ENCODE peak calls at places on chromosomes 7 and 10, in four cellular contexts. S is erythroblast, M is transverse colon, W is IMR-90. H is an unnamed sample.

GRCh38 chr10:89887830-89888229 is 186.4 kb downstream of the KIF20B start:
- DNase-seq in S (no peak), M (no peak), W (no peak), H (no peak)

GRCh38 chr7:29208410-29209250 is 14.1 kb downstream of the CHN2 start:
- DNase-seq in S (no peak), M (peak), W (no peak), H (no peak)

GRCh38 chr10:126722726-126723125 is 52.2 kb upstream of the C10orf90 start:
- DNase-seq in S (no peak), M (no peak), W (no peak), H (no peak)

GRCh38 chr7:55132890-55133551 is 114.2 kb downstream of the EGFR start:
- DNase-seq in S (no peak), M (peak), W (peak), H (no peak)

GRCh38 chr7:16564909-16565426 is 38.3 kb downstream of the LRRC72 start:
- DNase-seq in S (peak), M (no peak), W (peak), H (no peak)

GRCh38 chr10:96414303-96414702 is 55.5 kb upstream of the OPALIN start:
- DNase-seq in S (no peak), M (no peak), W (no peak), H (no peak)

GRCh38 chr10:36766921-36767320 is 358.5 kb upstream of the ANKRD30A start:
- DNase-seq in S (no peak), M (no peak), W (no peak), H (no peak)

GRCh38 chr10:49751636-49752510 is 10.2 kb downstream of the OGDHL start:
- DNase-seq in S (no peak), M (no peak), W (no peak), H (no peak)

GRCh38 chr10:131477457-131478205 is 166.1 kb upstream of the TCERG1L start:
- DNase-seq in S (no peak), M (no peak), W (no peak), H (no peak)

GRCh38 chr10:74882831-74883230 is 56.4 kb downstream of the KAT6B start:
- DNase-seq in S (no peak), M (no peak), W (peak), H (no peak)

GRCh38 chr10:63819753-63820347 is 298.6 kb downstream of the REEP3 start:
- DNase-seq in S (peak), M (peak), W (peak), H (peak)

GRCh38 chr10:122639801-122640200 is 59.8 kb downstream of the C10orf120 start:
- DNase-seq in S (no peak), M (no peak), W (no peak), H (no peak)

GRCh38 chr7:19749658-19750057 is 23.8 kb downstream of the TMEM196 start:
- DNase-seq in S (no peak), M (no peak), W (no peak), H (no peak)

GRCh38 chr10:63008491-63008890 is 124.6 kb upstream of the NRBF2 start:
- DNase-seq in S (no peak), M (no peak), W (no peak), H (no peak)

GRCh38 chr10:58955615-58956014 is 220.8 kb upstream of the PHYHIPL start:
- DNase-seq in S (no peak), M (no peak), W (no peak), H (no peak)

GRCh38 chr10:12699756-12700556 is 301.6 kb downstream of the CCDC3 start:
- DNase-seq in S (peak), M (no peak), W (no peak), H (no peak)

GRCh38 chr10:33703897-33704825 is 369.7 kb upstream of the NRP1 start:
- DNase-seq in S (no peak), M (no peak), W (peak), H (no peak)

GRCh38 chr7:55476071-55476803 is 96.1 kb downstream of the VOPP1 start:
- DNase-seq in S (no peak), M (no peak), W (peak), H (no peak)

GRCh38 chr7:130387628-130388403 is 7.5 kb downstream of the CPA1 start:
- DNase-seq in S (no peak), M (no peak), W (peak), H (no peak)

GRCh38 chr10:21445161-21445560 is 80.3 kb downstream of the SKIDA1 start:
- DNase-seq in S (no peak), M (no peak), W (no peak), H (no peak)

GRCh38 chr10:87619705-87620104 is 40.0 kb upstream of the PAPSS2 start:
- DNase-seq in S (no peak), M (no peak), W (peak), H (peak)

GRCh38 chr10:34641147-34641912 is 173.8 kb downstream of the PARD3 start:
- DNase-seq in S (no peak), M (no peak), W (no peak), H (no peak)

GRCh38 chr10:126969310-126969709 is 64.1 kb downstream of the DOCK1 start:
- DNase-seq in S (no peak), M (peak), W (no peak), H (peak)

GRCh38 chr10:102117391-102118159 is 2.6 kb downstream of the LDB1 start:
- DNase-seq in S (peak), M (peak), W (peak), H (peak)

GRCh38 chr7:116948934-116949333 is 4.4 kb upstream of the ST7 start:
- DNase-seq in S (peak), M (no peak), W (no peak), H (no peak)
- TF ChIP-seq POLR2A in S (no peak), M (no peak), W (no peak), H (no peak)

DNA sequence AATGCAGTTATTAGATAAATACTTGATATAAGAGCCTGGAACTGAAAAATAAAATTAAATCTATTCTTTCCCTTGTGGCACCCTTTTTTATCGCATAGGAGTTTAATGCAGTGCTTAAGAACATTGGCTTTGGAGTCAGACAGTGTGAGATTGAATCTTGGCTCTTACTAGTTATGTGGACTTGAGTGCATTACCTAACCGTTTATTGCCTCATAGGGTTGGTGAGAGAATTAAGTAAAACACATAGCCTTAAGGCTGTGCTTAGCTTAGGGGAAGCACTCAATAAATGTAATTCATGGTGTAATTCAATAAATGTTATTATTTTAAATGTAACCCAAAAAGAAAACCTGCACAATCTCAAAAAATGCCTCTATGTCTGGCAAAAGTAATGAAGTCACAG is 2.6 kb downstream of the STK17A start:
- DNase-seq in S (peak), M (no peak), W (peak), H (no peak)
- TF ChIP-seq POLR2A in S (no peak), M (no peak), W (no peak), H (no peak)

GRCh38 chr10:27256299-27256698 is 15.7 kb upstream of the ACBD5 start:
- DNase-seq in S (no peak), M (no peak), W (no peak), H (no peak)

GRCh38 chr10:27248215-27248614 is 7.6 kb upstream of the ACBD5 start:
- DNase-seq in S (no peak), M (no peak), W (no peak), H (no peak)

GRCh38 chr10:27256790-27257189 is 16.2 kb upstream of the ACBD5 start:
- DNase-seq in S (no peak), M (no peak), W (no peak), H (no peak)

GRCh38 chr10:27251554-27251953 is 11.0 kb upstream of the ACBD5 start:
- DNase-seq in S (no peak), M (no peak), W (no peak), H (no peak)

GRCh38 chr10:27252267-27253000 is 11.8 kb upstream of the ACBD5 start:
- DNase-seq in S (peak), M (peak), W (peak), H (no peak)
- TF ChIP-seq POLR2A in S (peak), M (no peak), W (no peak), H (no peak)

GRCh38 chr10:129788211-129788610 is 175.9 kb downstream of the EBF3 start:
- DNase-seq in S (no peak), M (no peak), W (no peak), H (no peak)
- TF ChIP-seq POLR2A in S (no peak), M (no peak), W (no peak), H (no peak)

GRCh38 chr10:22714524-22715289 is at the start of gene PIP4K2A:
- DNase-seq in S (peak), M (peak), W (peak), H (peak)
- TF ChIP-seq POLR2A in S (peak), M (no peak), W (no peak), H (no peak)

GRCh38 chr10:118993214-118993613 is 36.3 kb upstream of the NANOS1 start:
- DNase-seq in S (no peak), M (no peak), W (no peak), H (no peak)

GRCh38 chr10:118992496-118992895 is 37.0 kb upstream of the NANOS1 start:
- DNase-seq in S (no peak), M (no peak), W (no peak), H (no peak)

GRCh38 chr10:118991326-118991725 is 38.2 kb upstream of the NANOS1 start:
- DNase-seq in S (no peak), M (no peak), W (no peak), H (no peak)

GRCh38 chr10:118986815-118987790 is 42.4 kb upstream of the NANOS1 start:
- DNase-seq in S (no peak), M (no peak), W (no peak), H (no peak)

DNA sequence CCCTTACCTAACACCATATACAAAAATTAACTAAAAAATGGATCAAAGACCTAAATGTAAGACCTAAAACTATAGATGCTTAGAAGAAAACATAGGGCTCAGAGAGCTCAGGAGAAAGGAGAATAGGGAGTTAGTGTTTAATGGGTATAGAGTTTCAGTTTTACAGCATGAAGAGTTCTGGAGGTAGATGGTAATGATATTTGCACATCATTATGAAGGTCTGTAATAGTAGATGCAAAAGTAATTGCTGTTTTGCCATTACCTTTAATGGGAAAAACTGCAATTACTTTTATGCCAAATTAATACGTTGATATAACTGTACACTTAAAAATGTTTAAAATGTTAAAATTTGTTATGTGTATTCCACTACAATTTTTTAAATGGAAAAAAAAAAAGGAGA is 39.2 kb upstream of the NANOS1 start:
- DNase-seq in S (no peak), M (no peak), W (no peak), H (no peak)
- TF ChIP-seq POLR2A in S (no peak), M (no peak), W (no peak), H (no peak)

GRCh38 chr7:4794591-4795350 is 19.3 kb downstream of the AP5Z1 start:
- DNase-seq in S (no peak), M (no peak), W (no peak), H (no peak)

GRCh38 chr7:4791738-4792536 is 16.5 kb downstream of the AP5Z1 start:
- DNase-seq in S (peak), M (peak), W (peak), H (peak)

GRCh38 chr7:4790516-4790991 is 15.1 kb downstream of the AP5Z1 start:
- DNase-seq in S (no peak), M (no peak), W (no peak), H (no peak)

GRCh38 chr7:4791101-4791737 is 15.8 kb downstream of the AP5Z1 start:
- DNase-seq in S (no peak), M (no peak), W (no peak), H (no peak)

GRCh38 chr7:4792537-4793126 is 17.2 kb downstream of the AP5Z1 start:
- DNase-seq in S (no peak), M (no peak), W (no peak), H (no peak)
- TF ChIP-seq POLR2A in S (no peak), M (peak), W (no peak), H (no peak)